ENCODE peak calls at places on chromosome 7, in seven cellular contexts. F, L, V, O, Y, J and Q are unnamed samples.

GRCh38 chr7:36127075-36127740 is 25.8 kb upstream of the EEPD1 start:
- DNase-seq in F (no peak), L (peak), V (peak), O (no peak), Y (no peak), J (no peak), Q (no peak)

GRCh38 chr7:105602325-105603305 is 21.3 kb upstream of the EFCAB10 start:
- DNase-seq in F (no peak), L (no peak), V (no peak), O (peak), Y (no peak), J (no peak), Q (no peak)

GRCh38 chr7:42198296-42198695 is 38.7 kb downstream of the GLI3 start:
- DNase-seq in F (no peak), L (no peak), V (no peak), O (no peak), Y (no peak), J (no peak), Q (no peak)

GRCh38 chr7:93575555-93576397 is 1.3 kb upstream of the CALCR start:
- DNase-seq in F (no peak), L (no peak), V (no peak), O (no peak), Y (no peak), J (no peak), Q (no peak)

GRCh38 chr7:2641406-2642393 is 9.9 kb downstream of the TTYH3 start:
- DNase-seq in F (peak), L (peak), V (peak), O (peak), Y (peak), J (peak), Q (peak)

GRCh38 chr7:134720091-134720935 is 59.1 kb upstream of the CALD1 start:
- DNase-seq in F (no peak), L (no peak), V (no peak), O (no peak), Y (no peak), J (no peak), Q (no peak)

GRCh38 chr7:102050864-102051460 is 233.5 kb downstream of the CUX1 start:
- DNase-seq in F (no peak), L (no peak), V (no peak), O (no peak), Y (no peak), J (peak), Q (no peak)

GRCh38 chr7:13279854-13280435 is 592.5 kb downstream of the ARL4A start:
- DNase-seq in F (no peak), L (peak), V (peak), O (no peak), Y (no peak), J (no peak), Q (no peak)

GRCh38 chr7:15130666-15131541 is 228.4 kb upstream of the DGKB start:
- DNase-seq in F (no peak), L (peak), V (no peak), O (peak), Y (no peak), J (no peak), Q (no peak)

GRCh38 chr7:143286522-143286890 is 1.6 kb upstream of the CASP2 start:
- DNase-seq in F (no peak), L (no peak), V (no peak), O (no peak), Y (no peak), J (no peak), Q (no peak)

GRCh38 chr7:113000316-113001020 is 86.2 kb downstream of the GPR85 start:
- DNase-seq in F (no peak), L (no peak), V (no peak), O (no peak), Y (no peak), J (no peak), Q (no peak)

GRCh38 chr7:154195266-154195665 is 143.1 kb downstream of the DPP6 start:
- DNase-seq in F (no peak), L (no peak), V (no peak), O (no peak), Y (no peak), J (no peak), Q (no peak)

GRCh38 chr7:471866-472639 is 47.6 kb downstream of the PDGFA start:
- DNase-seq in F (peak), L (peak), V (no peak), O (no peak), Y (no peak), J (peak), Q (peak)

GRCh38 chr7:78265486-78265885 is 466.9 kb downstream of the PHTF2 start:
- DNase-seq in F (no peak), L (no peak), V (peak), O (no peak), Y (no peak), J (no peak), Q (no peak)

GRCh38 chr7:85341121-85341520 is 154.3 kb upstream of the SEMA3D start:
- DNase-seq in F (no peak), L (peak), V (no peak), O (no peak), Y (no peak), J (no peak), Q (no peak)

GRCh38 chr7:73919694-73920375 is 58.9 kb downstream of the TMEM270 start:
- DNase-seq in F (no peak), L (no peak), V (no peak), O (no peak), Y (no peak), J (no peak), Q (no peak)

GRCh38 chr7:155166108-155166507 is 96.0 kb downstream of the HTR5A start:
- DNase-seq in F (no peak), L (no peak), V (no peak), O (no peak), Y (no peak), J (no peak), Q (no peak)

GRCh38 chr7:39621784-39622411 is 1.5 kb upstream of the RALA start:
- DNase-seq in F (no peak), L (peak), V (no peak), O (no peak), Y (no peak), J (no peak), Q (no peak)

GRCh38 chr7:111175908-111176307 is 85.0 kb downstream of the LRRN3 start:
- DNase-seq in F (no peak), L (no peak), V (no peak), O (no peak), Y (no peak), J (no peak), Q (no peak)

GRCh38 chr7:27175626-27176342 is 1.7 kb upstream of the HOXA10 start:
- DNase-seq in F (peak), L (no peak), V (no peak), O (no peak), Y (peak), J (peak), Q (peak)

GRCh38 chr7:97450516-97450915 is 281.4 kb upstream of the TAC1 start:
- DNase-seq in F (no peak), L (no peak), V (no peak), O (no peak), Y (no peak), J (no peak), Q (no peak)

GRCh38 chr7:17062433-17063383 is 180.9 kb upstream of the AGR3 start:
- DNase-seq in F (no peak), L (peak), V (no peak), O (no peak), Y (no peak), J (no peak), Q (no peak)
- TF ChIP-seq CTCF in F (peak), L (peak), V (peak), O (no peak), Y (peak), J (no peak), Q (no peak)

DNA sequence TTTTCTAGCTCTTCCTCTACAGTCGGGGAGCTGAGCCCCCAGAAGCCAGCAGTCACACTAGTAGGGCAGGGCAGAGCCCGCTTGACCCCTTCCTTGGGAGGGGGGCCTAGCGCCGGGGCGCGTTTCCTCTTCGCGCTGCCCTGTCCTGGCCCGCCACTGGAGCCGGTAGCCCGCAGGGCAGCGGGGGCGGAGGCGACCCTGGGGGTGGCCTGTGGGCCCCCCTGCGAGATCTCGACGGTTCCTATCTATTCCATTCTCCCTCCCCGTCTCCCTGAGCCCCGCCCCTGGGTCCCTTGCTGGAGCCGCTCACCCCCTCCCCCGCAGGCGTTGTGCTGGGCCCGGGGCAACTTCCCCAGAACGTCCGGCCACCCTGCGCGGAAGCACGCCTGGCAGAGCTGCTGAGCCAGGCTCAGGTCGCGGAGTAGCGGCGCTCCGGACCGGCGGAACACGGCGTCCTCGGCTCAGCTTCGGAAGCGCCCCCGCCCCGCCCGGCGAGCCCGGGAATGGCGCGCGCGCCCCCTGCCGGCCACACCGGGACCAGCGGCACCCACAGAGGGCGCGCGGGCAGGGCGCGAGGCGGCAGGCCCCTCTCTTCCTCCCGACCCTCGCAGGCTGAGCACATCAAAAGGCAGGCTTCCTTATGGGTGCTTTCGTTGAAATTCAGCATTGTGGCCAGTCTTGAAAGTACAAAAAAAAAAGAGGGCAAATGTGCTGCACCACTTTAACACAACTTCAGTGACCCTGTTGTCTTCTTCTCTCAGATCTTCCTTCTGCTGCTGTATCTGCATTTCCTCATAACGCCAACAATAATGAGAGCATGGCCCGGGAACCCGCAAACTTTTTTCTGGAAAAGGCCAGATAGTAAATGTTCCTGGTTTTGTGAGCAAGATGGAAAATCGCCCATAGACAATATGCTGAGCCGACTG is 327.6 kb downstream of the TNS3 start:
- DNase-seq in F (peak), L (peak), V (peak), O (no peak), Y (peak), J (peak), Q (peak)
- TF ChIP-seq CTCF in F (peak), L (peak), V (peak), O (peak), Y (peak), J (peak), Q (peak)

DNA sequence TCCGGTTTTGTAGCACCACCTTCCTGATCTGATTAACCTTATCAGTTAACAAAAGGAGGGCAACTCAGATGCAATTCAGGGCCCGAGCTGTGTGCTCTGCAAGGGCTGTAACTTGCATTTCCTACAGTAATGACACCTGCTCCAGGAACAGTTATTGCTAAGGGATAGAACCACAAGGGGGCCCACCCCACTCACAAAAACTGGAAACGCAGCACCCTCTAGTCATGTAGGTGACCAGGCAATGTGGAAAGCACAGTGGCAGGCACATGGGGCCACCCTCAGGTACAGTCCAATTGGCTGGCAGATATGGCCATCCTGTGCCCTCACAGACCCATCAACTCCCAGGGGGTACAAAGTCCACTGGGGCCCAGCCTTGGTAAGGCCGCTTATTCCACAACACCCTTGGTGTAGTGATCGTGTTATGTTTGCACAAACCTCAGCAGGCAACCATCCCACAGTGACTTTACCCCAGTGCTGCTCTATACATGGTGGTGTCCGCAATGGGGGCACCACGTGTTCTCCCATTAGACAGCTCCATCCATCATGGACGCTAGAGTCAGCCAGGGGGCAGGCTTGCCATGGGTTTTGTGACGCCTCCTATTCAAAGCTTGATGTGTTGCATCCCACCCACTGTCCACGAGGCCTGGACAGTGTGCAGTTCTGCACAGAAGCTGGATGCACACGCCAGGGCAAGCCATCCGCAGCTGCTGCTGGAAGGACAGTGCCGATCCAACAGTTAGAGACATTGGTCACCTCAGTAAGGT is 9.4 kb downstream of the RNF133 start:
- DNase-seq in F (no peak), L (no peak), V (no peak), O (no peak), Y (no peak), J (no peak), Q (no peak)
- TF ChIP-seq CTCF in F (no peak), L (no peak), V (no peak), O (no peak), Y (no peak), J (no peak), Q (no peak)

GRCh38 chr7:158325530-158326381 is 261.9 kb downstream of the PTPRN2 start:
- DNase-seq in F (peak), L (no peak), V (no peak), O (no peak), Y (peak), J (no peak), Q (peak)
- TF ChIP-seq CTCF in F (peak), L (no peak), V (no peak), O (no peak), Y (peak), J (no peak), Q (peak)

DNA sequence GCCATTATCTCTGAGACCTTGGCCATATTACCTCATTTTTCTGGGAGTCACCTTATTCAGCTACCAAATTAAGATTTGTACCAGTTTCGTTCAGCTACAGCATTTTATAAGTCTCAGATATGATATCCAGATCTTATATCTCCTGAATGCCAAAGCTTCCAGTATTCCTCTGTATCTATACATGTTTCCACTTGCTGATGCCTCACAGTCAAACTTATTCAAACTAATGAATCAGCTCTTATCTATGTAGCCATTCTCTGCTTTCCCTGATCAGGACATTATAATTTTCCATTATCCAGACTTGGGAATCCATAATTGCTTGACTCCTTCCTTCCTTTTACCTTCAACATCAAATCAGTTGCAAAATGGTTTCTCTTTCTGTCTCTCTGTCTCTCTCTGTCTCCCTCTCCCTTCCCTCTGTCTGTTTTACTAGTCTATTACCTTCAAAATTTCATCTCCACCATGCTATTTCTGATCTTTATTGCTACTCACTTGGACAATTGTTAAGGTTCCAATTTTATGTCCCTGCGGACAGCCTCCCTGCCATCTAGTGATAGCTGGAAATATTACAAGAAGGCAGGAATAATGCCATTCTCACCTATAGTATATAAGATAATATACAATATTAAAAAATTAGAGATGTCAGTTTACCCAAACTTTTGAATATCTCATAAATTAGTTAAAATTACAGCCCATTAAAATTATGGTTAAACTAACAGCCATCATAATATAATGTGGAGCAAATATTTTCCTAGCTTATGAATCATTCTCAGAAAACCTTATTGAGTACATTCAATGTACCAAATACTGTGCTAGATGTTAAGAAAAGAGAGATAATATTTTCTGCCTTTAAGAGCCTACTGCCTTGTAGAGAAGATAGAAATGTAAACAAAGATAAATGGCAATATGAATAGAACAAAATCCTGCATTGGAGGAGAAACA is 89.8 kb downstream of the PCLO start:
- DNase-seq in F (no peak), L (no peak), V (peak), O (no peak), Y (no peak), J (no peak), Q (no peak)
- TF ChIP-seq CTCF in F (no peak), L (no peak), V (peak), O (no peak), Y (no peak), J (no peak), Q (peak)

GRCh38 chr7:30134011-30134410 is 775 bp upstream of the MTURN start:
- DNase-seq in F (no peak), L (no peak), V (no peak), O (no peak), Y (no peak), J (no peak), Q (no peak)
- TF ChIP-seq CTCF in F (no peak), L (no peak), V (no peak), O (no peak), Y (no peak), J (no peak), Q (no peak)